ENCODE peak calls at places on chromosomes 1 and 21, in six cellular contexts. One of them, this sample, is unnamed.

GRCh38 chr1:94119796-94120590 is 955 bp downstream of the ABCA4 start:
- DNase-seq in Peyer's patch: no peak
- DNase-seq in substantia nigra: no peak
- DNase-seq in uterus: no peak
- DNase-seq in esophagus squamous epithelium: no peak
- DNase-seq in A673: no peak
- DNase-seq in this sample: no peak

GRCh38 chr1:75125161-75125681 is 9.0 kb upstream of the LHX8 start:
- DNase-seq in A673: no peak
- DNase-seq in substantia nigra: no peak
- DNase-seq in Peyer's patch: no peak
- DNase-seq in esophagus squamous epithelium: no peak
- DNase-seq in uterus: no peak
- DNase-seq in this sample: no peak

GRCh38 chr1:11357291-11357690 is 84.3 kb downstream of the UBIAD1 start:
- DNase-seq in A673: no peak
- DNase-seq in esophagus squamous epithelium: no peak
- DNase-seq in uterus: no peak
- DNase-seq in Peyer's patch: no peak
- DNase-seq in substantia nigra: no peak
- DNase-seq in this sample: no peak

GRCh38 chr1:61058477-61059245 is 23.7 kb upstream of the NFIA start:
- DNase-seq in esophagus squamous epithelium: no peak
- DNase-seq in A673: no peak
- DNase-seq in Peyer's patch: no peak
- DNase-seq in uterus: no peak
- DNase-seq in substantia nigra: no peak
- DNase-seq in this sample: no peak

GRCh38 chr1:72140222-72140621 is 142.1 kb downstream of the NEGR1 start:
- DNase-seq in uterus: no peak
- DNase-seq in A673: no peak
- DNase-seq in substantia nigra: no peak
- DNase-seq in Peyer's patch: no peak
- DNase-seq in esophagus squamous epithelium: no peak
- DNase-seq in this sample: no peak

GRCh38 chr1:159474926-159475325 is 35.4 kb downstream of the OR10J1 start:
- DNase-seq in substantia nigra: no peak
- DNase-seq in uterus: no peak
- DNase-seq in esophagus squamous epithelium: no peak
- DNase-seq in A673: no peak
- DNase-seq in Peyer's patch: no peak
- DNase-seq in this sample: no peak

GRCh38 chr1:24347159-24347931 is 28.2 kb downstream of the GRHL3 start:
- DNase-seq in substantia nigra: no peak
- DNase-seq in A673: no peak
- DNase-seq in uterus: no peak
- DNase-seq in esophagus squamous epithelium: no peak
- DNase-seq in Peyer's patch: no peak
- DNase-seq in this sample: no peak

GRCh38 chr21:44875341-44875740 is 1.9 kb upstream of the PTTG1IP start:
- DNase-seq in Peyer's patch: no peak
- DNase-seq in uterus: no peak
- DNase-seq in substantia nigra: no peak
- DNase-seq in A673: peak; percentile 76
- DNase-seq in esophagus squamous epithelium: no peak
- DNase-seq in this sample: no peak

GRCh38 chr1:1164701-1165451 is 8.8 kb upstream of the TTLL10 start:
- DNase-seq in uterus: no peak
- DNase-seq in A673: no peak
- DNase-seq in substantia nigra: no peak
- DNase-seq in esophagus squamous epithelium: no peak
- DNase-seq in Peyer's patch: peak; percentile 83
- DNase-seq in this sample: no peak

GRCh38 chr1:58045094-58045493 is 501.4 kb downstream of the OMA1 start:
- DNase-seq in substantia nigra: no peak
- DNase-seq in uterus: no peak
- DNase-seq in A673: no peak
- DNase-seq in esophagus squamous epithelium: no peak
- DNase-seq in Peyer's patch: no peak
- DNase-seq in this sample: no peak

GRCh38 chr1:222777977-222778376 is 36.9 kb upstream of the DISP1 start:
- DNase-seq in substantia nigra: no peak
- DNase-seq in Peyer's patch: no peak
- DNase-seq in esophagus squamous epithelium: no peak
- DNase-seq in uterus: no peak
- DNase-seq in A673: no peak
- DNase-seq in this sample: no peak

GRCh38 chr21:31289702-31290101 is 54.4 kb downstream of the TIAM1 start:
- DNase-seq in esophagus squamous epithelium: no peak
- DNase-seq in uterus: no peak
- DNase-seq in A673: no peak
- DNase-seq in substantia nigra: no peak
- DNase-seq in Peyer's patch: no peak
- DNase-seq in this sample: no peak

GRCh38 chr1:192527950-192528349 is 47.6 kb upstream of the RGS1 start:
- DNase-seq in substantia nigra: no peak
- DNase-seq in esophagus squamous epithelium: no peak
- DNase-seq in A673: no peak
- DNase-seq in uterus: no peak
- DNase-seq in Peyer's patch: no peak
- DNase-seq in this sample: no peak

DNA sequence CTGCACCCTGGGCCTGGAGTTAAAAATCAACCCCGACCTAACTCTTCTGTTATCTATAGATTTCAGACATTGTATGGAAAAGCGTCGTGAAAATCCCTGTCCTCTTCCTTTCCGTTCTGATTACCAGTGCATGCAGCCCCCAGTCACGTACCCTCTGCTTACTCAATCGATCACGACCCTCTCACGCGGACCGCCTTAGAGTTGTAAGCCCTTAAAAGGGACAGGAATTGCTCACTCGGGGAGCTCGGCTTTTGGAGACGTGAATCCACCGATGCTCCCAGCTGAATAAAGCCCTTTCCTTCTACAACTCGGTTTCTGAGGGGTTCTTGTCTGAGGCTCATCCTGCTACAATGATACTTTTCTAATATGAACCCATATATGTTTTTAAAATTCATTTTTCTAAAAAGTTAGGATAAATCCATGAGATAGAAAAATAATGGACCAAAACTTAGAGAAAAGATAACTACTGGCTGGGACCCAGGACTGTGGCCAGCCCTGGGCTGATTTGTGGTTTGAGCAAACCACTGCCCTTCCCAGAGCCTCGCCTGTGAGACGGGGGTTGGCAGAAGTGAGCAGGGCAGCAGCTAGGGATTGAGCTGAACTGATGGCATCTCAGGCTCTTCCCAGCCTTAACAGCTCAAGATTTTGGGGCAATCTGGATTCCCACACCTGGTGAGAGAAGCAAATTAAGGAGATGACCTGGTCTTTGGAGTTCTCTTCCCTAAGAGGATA is 5.0 kb downstream of the UQCRHL start:
- DNase-seq in substantia nigra: no peak
- DNase-seq in esophagus squamous epithelium: no peak
- DNase-seq in A673: no peak
- DNase-seq in Peyer's patch: no peak
- DNase-seq in uterus: no peak
- DNase-seq in this sample: no peak
- H3K27ac ChIP-seq in substantia nigra: no peak overlapping the region
- H3K27ac ChIP-seq in esophagus squamous epithelium: no peak overlapping the region
- H3K27ac ChIP-seq in A673: no peak overlapping the region
- H3K27ac ChIP-seq in Peyer's patch: no peak overlapping the region
- H3K27ac ChIP-seq in uterus: no peak overlapping the region
- H3K27ac ChIP-seq in this sample: no peak overlapping the region

GRCh38 chr1:52402860-52403240 is 1.4 kb downstream of the ORC1 start:
- DNase-seq in esophagus squamous epithelium: no peak
- DNase-seq in A673: no peak
- DNase-seq in uterus: no peak
- DNase-seq in Peyer's patch: no peak
- DNase-seq in substantia nigra: no peak
- DNase-seq in this sample: no peak
- H3K27ac ChIP-seq in esophagus squamous epithelium: no peak overlapping the region
- H3K27ac ChIP-seq in A673: peak overlapping the region; percentile 95
- H3K27ac ChIP-seq in uterus: no peak overlapping the region
- H3K27ac ChIP-seq in Peyer's patch: peak overlapping the region; percentile 94
- H3K27ac ChIP-seq in substantia nigra: no peak overlapping the region
- H3K27ac ChIP-seq in this sample: no peak overlapping the region

GRCh38 chr21:33949516-33950424 is 34.2 kb upstream of the ATP5PO start:
- DNase-seq in Peyer's patch: no peak
- DNase-seq in uterus: no peak
- DNase-seq in A673: no peak
- DNase-seq in esophagus squamous epithelium: no peak
- DNase-seq in substantia nigra: no peak
- DNase-seq in this sample: peak; percentile 46
- H3K27ac ChIP-seq in Peyer's patch: peak overlapping the region; percentile 79
- H3K27ac ChIP-seq in uterus: peak overlapping the region; percentile 92
- H3K27ac ChIP-seq in A673: no peak overlapping the region
- H3K27ac ChIP-seq in esophagus squamous epithelium: peak overlapping the region; percentile 94
- H3K27ac ChIP-seq in substantia nigra: no peak overlapping the region
- H3K27ac ChIP-seq in this sample: peak overlapping the region; percentile 93

GRCh38 chr1:164591858-164592257 is 32.9 kb downstream of the PBX1 start:
- DNase-seq in substantia nigra: no peak
- DNase-seq in uterus: no peak
- DNase-seq in Peyer's patch: no peak
- DNase-seq in esophagus squamous epithelium: no peak
- DNase-seq in A673: peak; percentile 71
- DNase-seq in this sample: no peak
- H3K27ac ChIP-seq in substantia nigra: no peak overlapping the region
- H3K27ac ChIP-seq in uterus: peak overlapping the region; percentile 94
- H3K27ac ChIP-seq in Peyer's patch: no peak overlapping the region
- H3K27ac ChIP-seq in esophagus squamous epithelium: peak overlapping the region; percentile 36
- H3K27ac ChIP-seq in A673: no peak overlapping the region
- H3K27ac ChIP-seq in this sample: no peak overlapping the region

DNA sequence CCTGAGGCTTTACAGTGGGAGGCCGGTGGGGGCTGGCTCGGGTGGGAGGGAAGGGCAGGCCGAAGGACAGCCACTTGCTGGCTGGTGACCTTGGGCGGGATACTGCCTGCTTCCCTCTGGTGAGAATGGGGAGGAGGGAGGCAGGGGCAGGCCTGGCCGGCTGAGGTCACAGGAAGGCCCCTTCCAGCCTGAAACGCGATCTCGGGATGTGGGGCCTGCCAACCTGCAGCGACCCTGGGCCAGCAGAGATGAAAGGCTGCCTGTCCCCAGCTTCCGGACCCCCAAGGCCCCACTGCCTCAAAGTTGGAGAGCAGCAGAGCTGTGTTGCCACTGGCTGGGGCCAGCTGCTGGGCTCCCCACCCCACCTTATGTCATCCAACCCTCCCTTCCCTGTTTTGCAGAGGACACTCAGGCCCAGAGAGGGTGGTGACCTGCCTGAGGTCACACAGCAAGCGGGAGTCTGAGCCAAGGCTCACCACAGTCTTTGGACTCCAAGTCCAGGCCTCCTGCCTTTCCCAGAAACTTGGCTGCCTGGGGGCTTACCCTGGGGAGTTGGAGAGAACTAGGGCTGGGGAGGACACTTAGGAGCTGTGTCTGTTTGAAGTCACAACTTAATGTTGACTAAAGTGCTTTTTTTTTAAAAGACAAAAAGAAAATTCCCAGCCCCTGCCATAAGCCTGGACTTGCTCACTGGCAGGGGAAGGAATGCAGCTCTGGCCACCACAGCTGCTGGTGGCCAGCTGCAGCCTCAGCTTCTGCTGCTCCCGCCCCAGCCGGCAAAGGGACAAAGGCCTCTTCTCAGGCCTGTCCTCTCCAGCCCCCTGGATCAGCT is 14.8 kb upstream of the WASF2 start:
- DNase-seq in substantia nigra: peak; percentile 70
- DNase-seq in uterus: peak; percentile 85
- DNase-seq in Peyer's patch: no peak
- DNase-seq in A673: no peak
- DNase-seq in esophagus squamous epithelium: no peak
- DNase-seq in this sample: no peak
- H3K27ac ChIP-seq in substantia nigra: peak overlapping the region; percentile 98
- H3K27ac ChIP-seq in uterus: peak overlapping the region; percentile 93
- H3K27ac ChIP-seq in Peyer's patch: peak overlapping the region; percentile 70
- H3K27ac ChIP-seq in A673: no peak overlapping the region
- H3K27ac ChIP-seq in esophagus squamous epithelium: peak overlapping the region; percentile 94
- H3K27ac ChIP-seq in this sample: no peak overlapping the region

GRCh38 chr1:213089924-213090677 is 39.1 kb downstream of the RPS6KC1 start:
- DNase-seq in uterus: no peak
- DNase-seq in esophagus squamous epithelium: no peak
- DNase-seq in Peyer's patch: no peak
- DNase-seq in substantia nigra: no peak
- DNase-seq in A673: no peak
- DNase-seq in this sample: no peak
- H3K27ac ChIP-seq in uterus: no peak overlapping the region
- H3K27ac ChIP-seq in esophagus squamous epithelium: no peak overlapping the region
- H3K27ac ChIP-seq in Peyer's patch: no peak overlapping the region
- H3K27ac ChIP-seq in substantia nigra: no peak overlapping the region
- H3K27ac ChIP-seq in A673: no peak overlapping the region
- H3K27ac ChIP-seq in this sample: no peak overlapping the region

GRCh38 chr1:212792396-212792908 is 758 bp downstream of the TATDN3 start:
- DNase-seq in substantia nigra: no peak
- DNase-seq in uterus: no peak
- DNase-seq in esophagus squamous epithelium: no peak
- DNase-seq in Peyer's patch: no peak
- DNase-seq in A673: no peak
- DNase-seq in this sample: no peak

GRCh38 chr1:212791261-212791675 is 309 bp downstream of the NSL1 start:
- DNase-seq in esophagus squamous epithelium: no peak
- DNase-seq in Peyer's patch: no peak
- DNase-seq in substantia nigra: no peak
- DNase-seq in A673: peak; percentile 86
- DNase-seq in uterus: no peak
- DNase-seq in this sample: no peak

GRCh38 chr1:212797681-212798080 is 6.0 kb downstream of the TATDN3 start:
- DNase-seq in esophagus squamous epithelium: no peak
- DNase-seq in Peyer's patch: no peak
- DNase-seq in uterus: no peak
- DNase-seq in substantia nigra: no peak
- DNase-seq in A673: no peak
- DNase-seq in this sample: no peak

GRCh38 chr1:212791676-212792395 is at the start of the genes NSL1 and TATDN3:
- DNase-seq in substantia nigra: peak; percentile 84
- DNase-seq in Peyer's patch: peak; percentile 94
- DNase-seq in A673: peak; percentile 95
- DNase-seq in esophagus squamous epithelium: peak; percentile 40
- DNase-seq in uterus: peak; percentile 82
- DNase-seq in this sample: peak; percentile 84

DNA sequence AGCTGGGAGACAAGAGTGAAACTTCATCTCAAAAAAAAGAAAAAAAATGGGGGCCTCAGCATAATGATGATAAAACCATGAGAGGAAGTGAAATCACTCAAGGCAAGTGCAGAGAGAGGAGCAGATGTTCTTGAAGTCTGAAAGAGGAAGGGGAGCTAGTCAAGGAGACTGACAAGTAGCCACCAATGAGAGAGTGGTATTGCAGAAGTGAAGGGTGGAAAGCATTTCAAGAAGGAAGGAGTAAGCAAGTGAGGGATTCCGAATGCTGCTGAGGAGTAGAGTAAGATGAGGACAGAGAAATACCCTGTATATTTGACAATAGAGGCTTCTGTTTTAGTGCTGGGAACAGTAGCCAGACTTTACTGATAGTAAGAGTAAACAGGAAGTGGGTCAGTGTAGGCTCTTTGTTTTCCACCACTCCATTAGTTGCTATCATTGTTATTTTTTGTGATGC is 2.9 kb downstream of the TATDN3 start:
- DNase-seq in esophagus squamous epithelium: no peak
- DNase-seq in substantia nigra: no peak
- DNase-seq in uterus: no peak
- DNase-seq in Peyer's patch: no peak
- DNase-seq in A673: no peak
- DNase-seq in this sample: no peak
- H3K27ac ChIP-seq in esophagus squamous epithelium: no peak overlapping the region
- H3K27ac ChIP-seq in substantia nigra: peak overlapping the region; percentile 90
- H3K27ac ChIP-seq in uterus: no peak overlapping the region
- H3K27ac ChIP-seq in Peyer's patch: peak overlapping the region; percentile 5
- H3K27ac ChIP-seq in A673: no peak overlapping the region
- H3K27ac ChIP-seq in this sample: no peak overlapping the region

This sample was measured in CD4-positive, alpha-beta T cell.